ENCODE peak calls at places on chromosomes 16 and 17, in seven cellular contexts. One of them, this sample, is unnamed.

GRCh38 chr17:9371019-9371418 is 204.6 kb downstream of the STX8 start:
- DNase-seq in mesothelial cell of epicardium: no peak
- DNase-seq in GM13976: no peak
- DNase-seq in activated CD8-positive, alpha-beta T cell treated with anti-CD3 and anti-CD28 coated beads for 36 hours: no peak
- DNase-seq in fibroblast of pulmonary artery: peak; percentile 89
- DNase-seq in GM10248: no peak
- DNase-seq in upper lobe of right lung: no peak
- DNase-seq in this sample: no peak

GRCh38 chr16:17304814-17305169 is 166.0 kb downstream of the XYLT1 start:
- DNase-seq in mesothelial cell of epicardium: no peak
- DNase-seq in GM13976: no peak
- DNase-seq in activated CD8-positive, alpha-beta T cell treated with anti-CD3 and anti-CD28 coated beads for 36 hours: no peak
- DNase-seq in fibroblast of pulmonary artery: no peak
- DNase-seq in GM10248: no peak
- DNase-seq in upper lobe of right lung: no peak
- DNase-seq in this sample: no peak

GRCh38 chr17:63543822-63544420 is 6.4 kb upstream of the DCAF7 start:
- DNase-seq in mesothelial cell of epicardium: no peak
- DNase-seq in GM13976: peak; percentile 13
- DNase-seq in activated CD8-positive, alpha-beta T cell treated with anti-CD3 and anti-CD28 coated beads for 36 hours: no peak
- DNase-seq in fibroblast of pulmonary artery: no peak
- DNase-seq in GM10248: no peak
- DNase-seq in upper lobe of right lung: peak; percentile 46
- DNase-seq in this sample: peak; percentile 68

GRCh38 chr16:14199199-14199598 is 128.1 kb downstream of the MRTFB start:
- DNase-seq in mesothelial cell of epicardium: no peak
- DNase-seq in GM13976: no peak
- DNase-seq in activated CD8-positive, alpha-beta T cell treated with anti-CD3 and anti-CD28 coated beads for 36 hours: no peak
- DNase-seq in fibroblast of pulmonary artery: no peak
- DNase-seq in GM10248: no peak
- DNase-seq in upper lobe of right lung: no peak
- DNase-seq in this sample: no peak

GRCh38 chr17:10171057-10171456 is 27.3 kb downstream of the GAS7 start:
- DNase-seq in mesothelial cell of epicardium: no peak
- DNase-seq in GM13976: no peak
- DNase-seq in activated CD8-positive, alpha-beta T cell treated with anti-CD3 and anti-CD28 coated beads for 36 hours: no peak
- DNase-seq in fibroblast of pulmonary artery: no peak
- DNase-seq in GM10248: no peak
- DNase-seq in upper lobe of right lung: no peak
- DNase-seq in this sample: no peak

GRCh38 chr16:53080345-53081031 is 25.7 kb downstream of the CHD9 start:
- DNase-seq in mesothelial cell of epicardium: peak; percentile 54
- DNase-seq in GM13976: no peak
- DNase-seq in activated CD8-positive, alpha-beta T cell treated with anti-CD3 and anti-CD28 coated beads for 36 hours: no peak
- DNase-seq in fibroblast of pulmonary artery: peak; percentile 93
- DNase-seq in GM10248: no peak
- DNase-seq in upper lobe of right lung: no peak
- DNase-seq in this sample: no peak

GRCh38 chr16:1923299-1924034 is 5.3 kb upstream of the HS3ST6 start:
- DNase-seq in mesothelial cell of epicardium: peak; percentile 80
- DNase-seq in GM13976: no peak
- DNase-seq in activated CD8-positive, alpha-beta T cell treated with anti-CD3 and anti-CD28 coated beads for 36 hours: peak; percentile 43
- DNase-seq in fibroblast of pulmonary artery: peak; percentile 20
- DNase-seq in GM10248: no peak
- DNase-seq in upper lobe of right lung: no peak
- DNase-seq in this sample: no peak

GRCh38 chr17:59786213-59786535 is 78.7 kb downstream of the VMP1 start:
- DNase-seq in mesothelial cell of epicardium: no peak
- DNase-seq in GM13976: no peak
- DNase-seq in activated CD8-positive, alpha-beta T cell treated with anti-CD3 and anti-CD28 coated beads for 36 hours: no peak
- DNase-seq in fibroblast of pulmonary artery: no peak
- DNase-seq in GM10248: no peak
- DNase-seq in upper lobe of right lung: no peak
- DNase-seq in this sample: no peak

GRCh38 chr16:10578474-10579316 is 1.7 kb downstream of the EMP2 start:
- DNase-seq in mesothelial cell of epicardium: no peak
- DNase-seq in GM13976: no peak
- DNase-seq in activated CD8-positive, alpha-beta T cell treated with anti-CD3 and anti-CD28 coated beads for 36 hours: no peak
- DNase-seq in fibroblast of pulmonary artery: no peak
- DNase-seq in GM10248: no peak
- DNase-seq in upper lobe of right lung: peak; percentile 88
- DNase-seq in this sample: no peak

GRCh38 chr17:12402963-12403622 is 262.6 kb upstream of the MYOCD start:
- DNase-seq in mesothelial cell of epicardium: no peak
- DNase-seq in GM13976: no peak
- DNase-seq in activated CD8-positive, alpha-beta T cell treated with anti-CD3 and anti-CD28 coated beads for 36 hours: no peak
- DNase-seq in fibroblast of pulmonary artery: peak; percentile 35
- DNase-seq in GM10248: no peak
- DNase-seq in upper lobe of right lung: no peak
- DNase-seq in this sample: no peak

GRCh38 chr16:17134586-17134985 is 336.2 kb downstream of the XYLT1 start:
- DNase-seq in mesothelial cell of epicardium: no peak
- DNase-seq in GM13976: peak; percentile 86
- DNase-seq in activated CD8-positive, alpha-beta T cell treated with anti-CD3 and anti-CD28 coated beads for 36 hours: peak; percentile 6
- DNase-seq in fibroblast of pulmonary artery: no peak
- DNase-seq in GM10248: peak; percentile 83
- DNase-seq in upper lobe of right lung: no peak
- DNase-seq in this sample: no peak

GRCh38 chr17:11279776-11280344 is 38.8 kb downstream of the SHISA6 start:
- DNase-seq in mesothelial cell of epicardium: no peak
- DNase-seq in GM13976: no peak
- DNase-seq in activated CD8-positive, alpha-beta T cell treated with anti-CD3 and anti-CD28 coated beads for 36 hours: no peak
- DNase-seq in fibroblast of pulmonary artery: no peak
- DNase-seq in GM10248: no peak
- DNase-seq in upper lobe of right lung: no peak
- DNase-seq in this sample: no peak

GRCh38 chr16:85153656-85154091 is 41.4 kb upstream of the CIBAR2 start:
- DNase-seq in mesothelial cell of epicardium: no peak
- DNase-seq in GM13976: peak; percentile 72
- DNase-seq in activated CD8-positive, alpha-beta T cell treated with anti-CD3 and anti-CD28 coated beads for 36 hours: no peak
- DNase-seq in fibroblast of pulmonary artery: no peak
- DNase-seq in GM10248: no peak
- DNase-seq in upper lobe of right lung: no peak
- DNase-seq in this sample: no peak

GRCh38 chr16:46747777-46748651 is at the start of gene MYLK3:
- DNase-seq in mesothelial cell of epicardium: no peak
- DNase-seq in GM13976: no peak
- DNase-seq in activated CD8-positive, alpha-beta T cell treated with anti-CD3 and anti-CD28 coated beads for 36 hours: no peak
- DNase-seq in fibroblast of pulmonary artery: no peak
- DNase-seq in GM10248: no peak
- DNase-seq in upper lobe of right lung: peak; percentile 62
- DNase-seq in this sample: no peak

DNA sequence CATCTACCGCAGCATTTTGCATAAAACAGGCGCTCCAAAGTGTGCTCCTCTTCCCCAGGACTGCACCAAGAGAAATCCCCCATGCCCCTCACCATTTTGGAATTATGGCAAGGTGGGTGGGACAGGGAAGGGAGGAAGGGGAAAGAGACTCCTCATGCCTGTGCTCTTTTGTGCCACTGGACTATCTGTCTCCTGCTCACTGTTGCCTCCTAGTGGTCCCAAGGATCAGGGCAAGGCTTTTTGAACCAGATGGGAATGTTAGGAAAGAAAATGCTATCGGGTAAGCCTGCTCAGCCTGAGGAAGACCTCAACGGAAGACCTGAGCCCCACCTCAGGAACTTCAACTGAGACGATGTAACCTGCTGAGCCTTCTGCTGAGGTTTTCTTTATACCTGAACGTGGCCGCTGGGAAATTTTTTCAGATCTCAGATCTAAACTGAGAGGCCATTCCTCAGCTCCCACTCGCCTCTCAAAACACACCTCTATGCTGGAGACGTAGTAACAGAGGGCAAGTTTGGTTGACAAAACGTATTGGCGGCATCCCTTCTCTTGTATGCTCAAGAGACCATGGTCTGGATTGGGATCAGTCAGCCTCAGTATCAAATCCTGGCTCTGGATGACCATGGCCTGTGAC is 58.3 kb downstream of the SPACA3 start:
- DNase-seq in mesothelial cell of epicardium: peak; percentile 54
- DNase-seq in GM13976: peak; percentile 75
- DNase-seq in activated CD8-positive, alpha-beta T cell treated with anti-CD3 and anti-CD28 coated beads for 36 hours: peak; percentile 59
- DNase-seq in fibroblast of pulmonary artery: peak; percentile 62
- DNase-seq in GM10248: peak; percentile 71
- DNase-seq in upper lobe of right lung: no peak
- DNase-seq in this sample: no peak
- TF ChIP-seq CTCF in mesothelial cell of epicardium: peak; percentile 74
- TF ChIP-seq CTCF in GM13976: peak; percentile 87
- TF ChIP-seq CTCF in activated CD8-positive, alpha-beta T cell treated with anti-CD3 and anti-CD28 coated beads for 36 hours: peak; percentile 85
- TF ChIP-seq CTCF in fibroblast of pulmonary artery: peak; percentile 100
- TF ChIP-seq CTCF in GM10248: peak; percentile 85
- TF ChIP-seq CTCF in upper lobe of right lung: peak; percentile 92
- TF ChIP-seq CTCF in this sample: peak; percentile 84

DNA sequence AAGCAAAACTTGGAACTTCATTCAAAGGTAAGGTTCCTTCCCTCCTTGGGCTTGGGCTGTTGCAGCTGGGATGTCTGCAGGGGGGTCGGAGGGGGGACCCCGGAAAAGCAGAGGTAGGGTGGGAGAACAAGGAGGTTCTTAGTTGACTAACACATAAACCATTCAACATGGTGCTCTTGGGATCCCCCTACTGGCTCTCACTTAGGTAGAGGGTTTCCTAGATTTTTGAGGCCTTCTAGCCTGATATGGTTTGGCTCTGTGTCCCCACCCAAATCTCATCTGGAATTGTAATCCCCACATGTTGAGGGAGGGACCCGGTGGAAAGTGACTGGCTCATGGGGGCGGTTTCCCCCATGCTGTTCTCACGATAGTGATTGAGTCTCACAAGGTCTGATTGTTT is 93.9 kb downstream of the RGS9 start:
- DNase-seq in mesothelial cell of epicardium: no peak
- DNase-seq in GM13976: no peak
- DNase-seq in activated CD8-positive, alpha-beta T cell treated with anti-CD3 and anti-CD28 coated beads for 36 hours: no peak
- DNase-seq in fibroblast of pulmonary artery: no peak
- DNase-seq in GM10248: no peak
- DNase-seq in upper lobe of right lung: no peak
- DNase-seq in this sample: no peak
- TF ChIP-seq CTCF in mesothelial cell of epicardium: no peak
- TF ChIP-seq CTCF in GM13976: no peak
- TF ChIP-seq CTCF in activated CD8-positive, alpha-beta T cell treated with anti-CD3 and anti-CD28 coated beads for 36 hours: no peak
- TF ChIP-seq CTCF in fibroblast of pulmonary artery: peak; percentile 24
- TF ChIP-seq CTCF in GM10248: no peak
- TF ChIP-seq CTCF in upper lobe of right lung: no peak
- TF ChIP-seq CTCF in this sample: no peak

GRCh38 chr16:88634141-88634993 is 4.0 kb upstream of the IL17C start:
- DNase-seq in mesothelial cell of epicardium: peak; percentile 60
- DNase-seq in GM13976: peak; percentile 88
- DNase-seq in activated CD8-positive, alpha-beta T cell treated with anti-CD3 and anti-CD28 coated beads for 36 hours: peak; percentile 81
- DNase-seq in fibroblast of pulmonary artery: peak; percentile 46
- DNase-seq in GM10248: peak; percentile 83
- DNase-seq in upper lobe of right lung: peak; percentile 89
- DNase-seq in this sample: no peak

GRCh38 chr16:88634994-88635670 is 3.2 kb upstream of the IL17C start:
- DNase-seq in mesothelial cell of epicardium: no peak
- DNase-seq in GM13976: peak; percentile 64
- DNase-seq in activated CD8-positive, alpha-beta T cell treated with anti-CD3 and anti-CD28 coated beads for 36 hours: peak; percentile 37
- DNase-seq in fibroblast of pulmonary artery: no peak
- DNase-seq in GM10248: no peak
- DNase-seq in upper lobe of right lung: no peak
- DNase-seq in this sample: no peak

GRCh38 chr16:88633684-88634140 is 4.7 kb upstream of the IL17C start:
- DNase-seq in mesothelial cell of epicardium: no peak
- DNase-seq in GM13976: peak; percentile 89
- DNase-seq in activated CD8-positive, alpha-beta T cell treated with anti-CD3 and anti-CD28 coated beads for 36 hours: peak; percentile 85
- DNase-seq in fibroblast of pulmonary artery: peak; percentile 31
- DNase-seq in GM10248: peak; percentile 82
- DNase-seq in upper lobe of right lung: peak; percentile 80
- DNase-seq in this sample: no peak

GRCh38 chr16:88636488-88637265 is 1.7 kb upstream of the IL17C start:
- DNase-seq in mesothelial cell of epicardium: no peak
- DNase-seq in GM13976: no peak
- DNase-seq in activated CD8-positive, alpha-beta T cell treated with anti-CD3 and anti-CD28 coated beads for 36 hours: peak; percentile 27
- DNase-seq in fibroblast of pulmonary artery: no peak
- DNase-seq in GM10248: no peak
- DNase-seq in upper lobe of right lung: no peak
- DNase-seq in this sample: no peak

DNA sequence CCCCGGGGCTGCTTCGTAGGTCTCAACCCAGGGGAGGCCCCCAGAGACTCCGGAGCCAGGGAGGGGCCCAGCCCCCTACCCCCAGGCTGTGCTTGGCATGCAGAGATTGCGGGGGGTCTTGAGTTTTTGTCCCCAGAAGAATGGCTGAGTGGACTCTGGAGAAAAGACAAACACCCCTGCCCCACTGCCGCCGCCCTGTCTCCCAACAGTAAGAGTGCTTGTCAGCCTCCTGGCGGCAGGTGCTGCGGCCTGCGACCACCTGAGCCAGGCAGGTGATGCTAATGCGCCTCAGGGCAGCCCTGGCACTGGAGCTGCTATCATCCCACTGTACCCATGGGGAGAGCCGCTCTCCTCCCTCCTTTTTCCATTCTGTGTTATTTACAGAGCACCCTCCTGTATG is 2.7 kb upstream of the IL17C start:
- DNase-seq in mesothelial cell of epicardium: no peak
- DNase-seq in GM13976: no peak
- DNase-seq in activated CD8-positive, alpha-beta T cell treated with anti-CD3 and anti-CD28 coated beads for 36 hours: no peak
- DNase-seq in fibroblast of pulmonary artery: no peak
- DNase-seq in GM10248: no peak
- DNase-seq in upper lobe of right lung: no peak
- DNase-seq in this sample: no peak
- TF ChIP-seq CTCF in mesothelial cell of epicardium: no peak
- TF ChIP-seq CTCF in GM13976: no peak
- TF ChIP-seq CTCF in activated CD8-positive, alpha-beta T cell treated with anti-CD3 and anti-CD28 coated beads for 36 hours: no peak
- TF ChIP-seq CTCF in fibroblast of pulmonary artery: no peak
- TF ChIP-seq CTCF in GM10248: no peak
- TF ChIP-seq CTCF in upper lobe of right lung: no peak
- TF ChIP-seq CTCF in this sample: no peak

GRCh38 chr17:33520404-33521032 is 227.4 kb upstream of the ASIC2 start:
- DNase-seq in mesothelial cell of epicardium: peak; percentile 87
- DNase-seq in GM13976: peak; percentile 78
- DNase-seq in activated CD8-positive, alpha-beta T cell treated with anti-CD3 and anti-CD28 coated beads for 36 hours: peak; percentile 71
- DNase-seq in fibroblast of pulmonary artery: peak; percentile 41
- DNase-seq in GM10248: peak; percentile 73
- DNase-seq in upper lobe of right lung: no peak
- DNase-seq in this sample: no peak

GRCh38 chr17:33523577-33523981 is 230.5 kb upstream of the ASIC2 start:
- DNase-seq in mesothelial cell of epicardium: no peak
- DNase-seq in GM13976: no peak
- DNase-seq in activated CD8-positive, alpha-beta T cell treated with anti-CD3 and anti-CD28 coated beads for 36 hours: no peak
- DNase-seq in fibroblast of pulmonary artery: peak; percentile 53
- DNase-seq in GM10248: no peak
- DNase-seq in upper lobe of right lung: no peak
- DNase-seq in this sample: no peak

GRCh38 chr17:33522623-33523022 is 229.5 kb upstream of the ASIC2 start:
- DNase-seq in mesothelial cell of epicardium: no peak
- DNase-seq in GM13976: no peak
- DNase-seq in activated CD8-positive, alpha-beta T cell treated with anti-CD3 and anti-CD28 coated beads for 36 hours: no peak
- DNase-seq in fibroblast of pulmonary artery: no peak
- DNase-seq in GM10248: no peak
- DNase-seq in upper lobe of right lung: no peak
- DNase-seq in this sample: no peak

GRCh38 chr17:33519692-33520091 is 226.6 kb upstream of the ASIC2 start:
- DNase-seq in mesothelial cell of epicardium: no peak
- DNase-seq in GM13976: no peak
- DNase-seq in activated CD8-positive, alpha-beta T cell treated with anti-CD3 and anti-CD28 coated beads for 36 hours: no peak
- DNase-seq in fibroblast of pulmonary artery: no peak
- DNase-seq in GM10248: no peak
- DNase-seq in upper lobe of right lung: no peak
- DNase-seq in this sample: no peak

DNA sequence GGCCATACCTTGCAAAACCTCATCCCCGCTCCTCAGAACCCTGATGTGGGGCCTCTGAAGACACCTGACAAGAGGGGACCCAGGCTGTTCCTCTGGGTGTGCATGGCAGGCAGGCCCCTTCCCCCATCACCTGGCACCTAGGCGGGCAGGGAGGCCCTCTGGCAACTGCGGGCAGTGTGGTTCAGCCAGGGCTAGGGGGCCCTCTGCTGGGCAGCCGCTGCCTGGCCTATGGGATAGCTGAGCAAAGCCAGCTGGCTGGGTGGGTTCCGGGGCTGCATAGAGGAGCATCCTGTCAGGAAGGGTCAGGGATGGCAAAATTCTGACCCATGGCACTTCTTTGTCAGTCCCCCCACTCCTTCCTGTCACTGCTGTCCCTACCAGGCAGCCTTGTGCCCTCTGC is 228.7 kb upstream of the ASIC2 start:
- DNase-seq in mesothelial cell of epicardium: no peak
- DNase-seq in GM13976: peak; percentile 38
- DNase-seq in activated CD8-positive, alpha-beta T cell treated with anti-CD3 and anti-CD28 coated beads for 36 hours: peak; percentile 15
- DNase-seq in fibroblast of pulmonary artery: no peak
- DNase-seq in GM10248: no peak
- DNase-seq in upper lobe of right lung: no peak
- DNase-seq in this sample: no peak
- TF ChIP-seq CTCF in mesothelial cell of epicardium: no peak
- TF ChIP-seq CTCF in GM13976: peak; percentile 32
- TF ChIP-seq CTCF in activated CD8-positive, alpha-beta T cell treated with anti-CD3 and anti-CD28 coated beads for 36 hours: no peak
- TF ChIP-seq CTCF in fibroblast of pulmonary artery: peak; percentile 44
- TF ChIP-seq CTCF in GM10248: peak; percentile 8
- TF ChIP-seq CTCF in upper lobe of right lung: peak; percentile 27
- TF ChIP-seq CTCF in this sample: peak; percentile 16

This sample was measured in chondrocyte.